ENCODE peak calls at places on chromosomes 1 and 21, in five cellular contexts. One of them, this sample, is unnamed.
A peak's percentile ranks its signal among the peaks of the same experiment; 100 is the strongest.

GRCh38 chr21:46532080-46532479 is 72.8 kb downstream of the S100B start:
- DNase-seq in K562: no peak
- DNase-seq in H1: no peak
- DNase-seq in A549: no peak
- DNase-seq in IMR-90: no peak
- DNase-seq in this sample: no peak

GRCh38 chr1:159869173-159869572 is 6.7 kb upstream of the VSIG8 start:
- DNase-seq in K562: peak; percentile 56
- DNase-seq in IMR-90: peak; percentile 86
- DNase-seq in A549: no peak
- DNase-seq in H1: no peak
- DNase-seq in this sample: no peak

GRCh38 chr1:156245451-156246232 is 2.2 kb downstream of the PAQR6 start:
- DNase-seq in H1: no peak
- DNase-seq in K562: no peak
- DNase-seq in A549: no peak
- DNase-seq in IMR-90: no peak
- DNase-seq in this sample: peak; percentile 42

GRCh38 chr1:205285391-205286101 is 36.0 kb downstream of the NUAK2 start:
- DNase-seq in IMR-90: no peak
- DNase-seq in H1: no peak
- DNase-seq in A549: no peak
- DNase-seq in K562: no peak
- DNase-seq in this sample: no peak

GRCh38 chr1:165403835-165404482 is 41.0 kb downstream of the RXRG start:
- DNase-seq in IMR-90: no peak
- DNase-seq in A549: peak; percentile 21
- DNase-seq in K562: peak; percentile 39
- DNase-seq in H1: no peak
- DNase-seq in this sample: peak; percentile 55

GRCh38 chr1:24704411-24705259 is 40.6 kb upstream of the CLIC4 start:
- DNase-seq in H1: no peak
- DNase-seq in K562: peak; percentile 62
- DNase-seq in A549: peak; percentile 68
- DNase-seq in IMR-90: peak; percentile 93
- DNase-seq in this sample: peak; percentile 46

GRCh38 chr21:42539342-42539741 is 25.7 kb downstream of the SLC37A1 start:
- DNase-seq in A549: no peak
- DNase-seq in K562: no peak
- DNase-seq in IMR-90: no peak
- DNase-seq in H1: no peak
- DNase-seq in this sample: no peak

GRCh38 chr1:112358798-112359408 is 37.1 kb upstream of the CTTNBP2NL start:
- DNase-seq in IMR-90: peak; percentile 45
- DNase-seq in H1: peak; percentile 41
- DNase-seq in A549: peak; percentile 36
- DNase-seq in K562: peak; percentile 57
- DNase-seq in this sample: peak; percentile 56

GRCh38 chr1:7915826-7916225 is 24.8 kb downstream of the TNFRSF9 start:
- DNase-seq in K562: no peak
- DNase-seq in IMR-90: no peak
- DNase-seq in A549: no peak
- DNase-seq in H1: no peak
- DNase-seq in this sample: no peak

GRCh38 chr1:43850599-43851233 is 82.9 kb upstream of the ARTN start:
- DNase-seq in K562: no peak
- DNase-seq in A549: no peak
- DNase-seq in IMR-90: no peak
- DNase-seq in H1: no peak
- DNase-seq in this sample: no peak

GRCh38 chr1:198935371-198935921 is 296.6 kb downstream of the PTPRC start:
- DNase-seq in K562: no peak
- DNase-seq in A549: peak; percentile 92
- DNase-seq in IMR-90: peak; percentile 98
- DNase-seq in H1: no peak
- DNase-seq in this sample: peak; percentile 17

GRCh38 chr1:193539731-193540459 is 353.5 kb upstream of the B3GALT2 start:
- DNase-seq in H1: no peak
- DNase-seq in IMR-90: no peak
- DNase-seq in K562: no peak
- DNase-seq in A549: no peak
- DNase-seq in this sample: no peak

GRCh38 chr1:101996830-101997485 is at the start of gene OLFM3:
- DNase-seq in A549: no peak
- DNase-seq in IMR-90: no peak
- DNase-seq in H1: peak; percentile 43
- DNase-seq in K562: no peak
- DNase-seq in this sample: peak; percentile 73

GRCh38 chr1:35573776-35574654 is 901 bp downstream of the TFAP2E start:
- DNase-seq in IMR-90: no peak
- DNase-seq in K562: no peak
- DNase-seq in A549: no peak
- DNase-seq in H1: no peak
- DNase-seq in this sample: no peak

GRCh38 chr1:220269036-220269435 is 3.2 kb downstream of the RAB3GAP2 start:
- DNase-seq in IMR-90: no peak
- DNase-seq in A549: no peak
- DNase-seq in K562: no peak
- DNase-seq in H1: no peak
- DNase-seq in this sample: no peak

GRCh38 chr1:53111073-53111556 is 31.3 kb downstream of the SLC1A7 start:
- DNase-seq in H1: no peak
- DNase-seq in K562: no peak
- DNase-seq in IMR-90: peak; percentile 18
- DNase-seq in A549: peak; percentile 72
- DNase-seq in this sample: no peak

GRCh38 chr1:201376464-201377374 is 761 bp downstream of the TNNT2 start:
- DNase-seq in K562: peak; percentile 76
- DNase-seq in A549: peak; percentile 47
- DNase-seq in H1: peak; percentile 86
- DNase-seq in IMR-90: peak; percentile 46
- DNase-seq in this sample: peak; percentile 58

GRCh38 chr1:115840615-115841460 is at the start of gene NHLH2:
- DNase-seq in H1: no peak
- DNase-seq in K562: no peak
- DNase-seq in A549: no peak
- DNase-seq in IMR-90: no peak
- DNase-seq in this sample: peak; percentile 52

GRCh38 chr1:159889821-159890252 is 10.1 kb downstream of the CFAP45 start:
- DNase-seq in K562: peak; percentile 42
- DNase-seq in IMR-90: peak; percentile 96
- DNase-seq in H1: no peak
- DNase-seq in A549: peak; percentile 29
- DNase-seq in this sample: peak; percentile 39

GRCh38 chr1:17462677-17463076 is 23.2 kb upstream of the RCC2 start:
- DNase-seq in H1: no peak
- DNase-seq in IMR-90: no peak
- DNase-seq in A549: no peak
- DNase-seq in K562: no peak
- DNase-seq in this sample: no peak

GRCh38 chr1:76006234-76006633 is 68.3 kb upstream of the ST6GALNAC3 start:
- DNase-seq in K562: no peak
- DNase-seq in IMR-90: peak; percentile 83
- DNase-seq in A549: peak; percentile 17
- DNase-seq in H1: no peak
- DNase-seq in this sample: no peak

GRCh38 chr1:234584926-234585325 is 25.1 kb downstream of the IRF2BP2 start:
- DNase-seq in K562: no peak
- DNase-seq in A549: no peak
- DNase-seq in H1: no peak
- DNase-seq in IMR-90: no peak
- DNase-seq in this sample: peak; percentile 47

GRCh38 chr1:245718123-245718522 is 563.3 kb downstream of the KIF26B start:
- DNase-seq in A549: no peak
- DNase-seq in IMR-90: no peak
- DNase-seq in K562: no peak
- DNase-seq in H1: no peak
- DNase-seq in this sample: no peak

DNA sequence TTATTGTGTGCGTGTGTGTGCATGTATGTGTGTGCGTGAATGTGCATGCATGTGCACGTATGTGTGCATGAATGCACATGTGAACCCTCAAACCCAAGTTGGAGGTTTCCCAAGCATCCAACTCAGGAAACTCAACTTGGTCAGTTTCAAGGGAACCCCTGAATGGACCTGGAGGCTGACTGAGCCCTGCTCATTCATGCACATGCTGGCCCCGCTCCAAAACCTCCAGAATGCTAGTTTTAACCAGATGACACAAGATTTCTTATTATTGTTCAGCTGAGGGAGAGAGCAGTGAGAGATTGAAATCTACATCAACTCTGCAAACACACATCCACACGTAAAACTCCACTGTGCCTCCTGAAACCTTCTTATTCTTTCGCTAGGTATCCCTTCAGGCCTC is 104.4 kb downstream of the OMA1 start:
- DNase-seq in A549: no peak
- DNase-seq in H1: no peak
- DNase-seq in IMR-90: no peak
- DNase-seq in K562: no peak
- DNase-seq in this sample: peak; percentile 27
- TF ChIP-seq RFX5 in A549: no peak
- TF ChIP-seq RFX5 in H1: no peak
- TF ChIP-seq RFX5 in IMR-90: no peak
- TF ChIP-seq RFX5 in K562: no peak
- TF ChIP-seq RFX5 in this sample: no peak

GRCh38 chr21:33976082-33976979 is 60.7 kb upstream of the ATP5PO start:
- DNase-seq in K562: peak; percentile 87
- DNase-seq in A549: peak; percentile 67
- DNase-seq in H1: no peak
- DNase-seq in IMR-90: peak; percentile 94
- DNase-seq in this sample: no peak

GRCh38 chr21:33976980-33977720 is 61.5 kb upstream of the ATP5PO start:
- DNase-seq in H1: no peak
- DNase-seq in IMR-90: no peak
- DNase-seq in A549: no peak
- DNase-seq in K562: no peak
- DNase-seq in this sample: no peak

GRCh38 chr21:33974513-33975468 is 59.2 kb upstream of the ATP5PO start:
- DNase-seq in IMR-90: no peak
- DNase-seq in A549: no peak
- DNase-seq in K562: no peak
- DNase-seq in H1: no peak
- DNase-seq in this sample: no peak

GRCh38 chr21:33977721-33978369 is 62.2 kb upstream of the ATP5PO start:
- DNase-seq in A549: no peak
- DNase-seq in H1: no peak
- DNase-seq in K562: no peak
- DNase-seq in IMR-90: no peak
- DNase-seq in this sample: no peak

DNA sequence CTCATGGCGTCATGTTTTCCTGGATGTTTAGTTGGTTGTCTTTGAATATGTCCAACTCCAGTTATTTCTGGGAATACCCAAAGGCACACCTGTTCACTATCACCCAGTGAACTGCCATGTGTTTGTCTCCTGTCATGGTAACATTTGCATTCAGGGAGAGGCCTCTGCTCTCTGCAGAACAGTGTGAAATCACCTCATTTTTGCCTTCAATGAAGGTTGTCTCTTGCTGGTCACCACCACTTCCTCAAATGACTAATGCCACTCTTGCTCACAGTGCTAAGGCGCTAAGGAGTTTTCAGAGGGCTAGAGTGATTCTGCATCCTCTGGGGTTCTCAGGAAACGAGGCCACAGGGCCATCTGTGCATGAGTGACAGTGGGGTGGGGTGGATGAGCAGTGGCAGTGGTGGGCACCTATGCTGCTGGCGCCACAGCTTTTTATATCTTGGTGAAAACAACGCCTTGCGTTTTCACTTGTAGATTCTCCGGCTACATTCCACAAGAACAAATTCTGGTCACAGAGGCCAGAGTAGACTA is 60.0 kb upstream of the ATP5PO start:
- DNase-seq in A549: peak; percentile 6
- DNase-seq in H1: no peak
- DNase-seq in K562: no peak
- DNase-seq in IMR-90: peak; percentile 43
- DNase-seq in this sample: no peak
- TF ChIP-seq RFX5 in A549: no peak
- TF ChIP-seq RFX5 in H1: no peak
- TF ChIP-seq RFX5 in K562: no peak
- TF ChIP-seq RFX5 in IMR-90: no peak
- TF ChIP-seq RFX5 in this sample: no peak

DNA sequence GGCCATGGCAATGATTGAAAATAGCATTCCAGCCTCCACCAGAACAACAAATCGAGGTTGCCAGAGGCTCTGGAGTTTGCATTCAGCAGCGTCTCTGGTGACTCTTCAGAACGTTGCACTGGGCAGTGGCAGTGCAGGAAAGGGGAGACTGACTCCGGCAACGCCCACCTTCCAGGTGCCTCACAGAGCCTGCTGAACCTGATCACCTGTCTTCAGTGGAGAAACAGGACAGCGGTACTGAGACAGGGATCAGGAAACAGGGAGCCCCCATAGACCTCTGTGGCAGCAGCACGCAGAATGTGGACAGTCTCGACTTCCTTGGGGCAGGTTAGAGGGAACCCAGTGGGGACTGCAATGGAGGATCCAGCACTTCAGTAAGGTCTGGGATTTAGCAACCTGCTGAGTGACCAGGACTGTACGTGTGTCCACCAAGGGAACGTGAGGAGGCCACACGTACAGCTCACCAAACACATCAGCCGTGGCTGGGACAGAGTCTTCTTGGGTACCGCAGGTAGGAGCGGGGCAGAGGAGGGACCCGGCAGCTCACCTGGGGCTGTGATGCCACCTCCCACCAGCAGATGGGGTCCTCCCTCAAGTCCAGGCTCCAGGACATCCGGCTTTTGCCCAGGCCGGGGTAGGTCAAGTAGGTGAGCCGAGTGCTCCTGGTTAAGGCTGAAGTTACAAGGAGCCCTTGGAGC is 128.6 kb downstream of the PRDM2 start:
- DNase-seq in IMR-90: no peak
- DNase-seq in H1: peak; percentile 65
- DNase-seq in K562: peak; percentile 82
- DNase-seq in A549: peak; percentile 35
- DNase-seq in this sample: peak; percentile 67
- TF ChIP-seq RFX5 in IMR-90: no peak
- TF ChIP-seq RFX5 in H1: no peak
- TF ChIP-seq RFX5 in K562: no peak
- TF ChIP-seq RFX5 in A549: no peak
- TF ChIP-seq RFX5 in this sample: no peak

DNA sequence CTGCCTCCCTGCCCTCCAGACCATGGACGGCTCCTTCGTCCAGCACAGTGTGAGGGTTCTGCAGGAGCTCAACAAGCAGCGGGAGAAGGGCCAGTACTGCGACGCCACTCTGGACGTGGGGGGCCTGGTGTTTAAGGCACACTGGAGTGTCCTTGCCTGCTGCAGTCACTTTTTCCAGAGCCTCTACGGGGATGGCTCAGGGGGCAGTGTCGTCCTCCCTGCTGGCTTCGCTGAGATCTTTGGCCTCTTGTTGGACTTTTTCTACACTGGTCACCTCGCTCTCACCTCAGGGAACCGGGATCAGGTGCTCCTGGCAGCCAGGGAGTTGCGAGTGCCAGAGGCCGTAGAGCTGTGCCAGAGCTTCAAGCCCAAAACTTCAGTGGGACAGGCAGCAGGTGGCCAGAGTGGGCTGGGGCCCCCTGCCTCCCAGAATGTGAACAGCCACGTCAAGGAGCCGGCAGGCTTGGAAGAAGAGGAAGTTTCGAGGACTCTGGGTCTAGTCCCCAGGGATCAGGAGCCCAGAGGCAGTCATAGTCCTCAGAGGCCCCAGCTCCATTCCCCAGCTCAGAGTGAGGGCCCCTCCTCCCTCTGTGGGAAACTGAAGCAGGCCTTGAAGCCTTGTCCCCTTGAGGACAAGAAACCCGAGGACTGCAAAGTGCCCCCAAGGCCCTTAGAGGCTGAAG is 935 bp downstream of the ZBTB48 start:
- DNase-seq in H1: no peak
- DNase-seq in IMR-90: no peak
- DNase-seq in K562: peak; percentile 54
- DNase-seq in A549: no peak
- DNase-seq in this sample: peak; percentile 46
- TF ChIP-seq RFX5 in H1: no peak
- TF ChIP-seq RFX5 in IMR-90: no peak
- TF ChIP-seq RFX5 in K562: no peak
- TF ChIP-seq RFX5 in A549: no peak
- TF ChIP-seq RFX5 in this sample: no peak

This sample was measured in SK-N-SH.